ENCODE peak calls at places on chromosomes 4 and X, in five cellular contexts. L is right atrium auricular region, Y is transverse colon, X is K562, R is fibroblast of lung. V is an unnamed sample. For H3K4me1 and H3K9me3, the result is how much of the 10 kb centered on the place peaks cover.

GRCh38 chr4:41331224-41331623 is 74.5 kb downstream of the UCHL1 start:
- DNase-seq in L (no peak), Y (no peak), X (no peak), R (peak), V (no peak)

GRCh38 chr4:55524844-55525571 is 21.7 kb downstream of the CLOCK start:
- DNase-seq in L (no peak), Y (no peak), X (no peak), R (peak), V (no peak)

GRCh38 chr4:127622923-127623754 is 9.6 kb upstream of the INTU start:
- DNase-seq in L (no peak), Y (peak), X (no peak), R (peak), V (peak)

GRCh38 chr4:93684571-93684970 is 144.0 kb upstream of the ATOH1 start:
- DNase-seq in L (no peak), Y (no peak), X (no peak), R (no peak), V (no peak)

GRCh38 chr4:173807347-173807746 is 277.3 kb upstream of the HAND2 start:
- DNase-seq in L (no peak), Y (peak), X (no peak), R (no peak), V (peak)

GRCh38 chr4:80005863-80006262 is 67.2 kb downstream of the ANTXR2 start:
- DNase-seq in L (no peak), Y (no peak), X (peak), R (peak), V (no peak)

GRCh38 chr4:10611673-10612072 is 72.9 kb downstream of the CLNK start:
- DNase-seq in L (no peak), Y (no peak), X (no peak), R (peak), V (no peak)

GRCh38 chr4:146915132-146915531 is 30.5 kb downstream of the TTC29 start:
- DNase-seq in L (no peak), Y (no peak), X (no peak), R (no peak), V (no peak)

GRCh38 chr4:137635108-137635507 is 102.8 kb upstream of the PCDH18 start:
- DNase-seq in L (no peak), Y (no peak), X (no peak), R (no peak), V (no peak)

GRCh38 chr4:85686398-85686797 is 211.4 kb downstream of the ARHGAP24 start:
- DNase-seq in L (no peak), Y (no peak), X (no peak), R (no peak), V (no peak)

GRCh38 chr4:8107146-8107657 is 51.4 kb downstream of the ABLIM2 start:
- DNase-seq in L (no peak), Y (no peak), X (no peak), R (no peak), V (peak)

GRCh38 chrX:80431502-80431832 is 11.2 kb downstream of the TENT5D start:
- DNase-seq in L (no peak), Y (no peak), X (no peak), R (no peak), V (no peak)
- TF ChIP-seq CTCF in L (no peak), Y (no peak), X (no peak), R (no peak), V (no peak)

GRCh38 chr4:15794432-15794831 is 16.3 kb downstream of the CD38 start:
- DNase-seq in L (no peak), Y (no peak), X (no peak), R (no peak), V (no peak)

GRCh38 chr4:15799703-15800102 is 21.6 kb downstream of the CD38 start:
- DNase-seq in L (no peak), Y (no peak), X (no peak), R (no peak), V (no peak)

GRCh38 chr4:15794905-15795304 is 16.8 kb downstream of the CD38 start:
- DNase-seq in L (no peak), Y (no peak), X (no peak), R (peak), V (no peak)

GRCh38 chr4:15793506-15794363 is 15.6 kb downstream of the CD38 start:
- DNase-seq in L (no peak), Y (no peak), X (no peak), R (no peak), V (no peak)

GRCh38 chr4:15797320-15797719 is 19.2 kb downstream of the CD38 start:
- DNase-seq in L (no peak), Y (no peak), X (no peak), R (no peak), V (no peak)
- H3K4me1 ChIP-seq in L (under half), Y (under half), X (under half), R (under half), V (under half)

GRCh38 chrX:39652336-39652735 is 445.4 kb downstream of the BCOR start:
- DNase-seq in L (no peak), Y (no peak), X (peak), R (no peak), V (no peak)
- H3K9me3 ChIP-seq in L (under half), Y (under half), X (under half), R (under half), V (under half)

GRCh38 chrX:153726286-153727107 is 1.8 kb downstream of the ABCD1 start:
- DNase-seq in L (peak), Y (peak), X (peak), R (peak), V (peak)

GRCh38 chrX:153725832-153726285 is 1.2 kb downstream of the ABCD1 start:
- DNase-seq in L (no peak), Y (no peak), X (no peak), R (no peak), V (peak)

GRCh38 chrX:153728951-153729631 is 4.4 kb downstream of the ABCD1 start:
- DNase-seq in L (no peak), Y (no peak), X (no peak), R (no peak), V (no peak)

GRCh38 chrX:153727108-153727931 is 2.7 kb downstream of the ABCD1 start:
- DNase-seq in L (no peak), Y (peak), X (no peak), R (peak), V (peak)

GRCh38 chrX:153728095-153728494 is 3.4 kb downstream of the ABCD1 start:
- DNase-seq in L (no peak), Y (no peak), X (no peak), R (no peak), V (no peak)
- TF ChIP-seq CTCF in L (no peak), Y (no peak), X (peak), R (no peak), V (no peak)

DNA sequence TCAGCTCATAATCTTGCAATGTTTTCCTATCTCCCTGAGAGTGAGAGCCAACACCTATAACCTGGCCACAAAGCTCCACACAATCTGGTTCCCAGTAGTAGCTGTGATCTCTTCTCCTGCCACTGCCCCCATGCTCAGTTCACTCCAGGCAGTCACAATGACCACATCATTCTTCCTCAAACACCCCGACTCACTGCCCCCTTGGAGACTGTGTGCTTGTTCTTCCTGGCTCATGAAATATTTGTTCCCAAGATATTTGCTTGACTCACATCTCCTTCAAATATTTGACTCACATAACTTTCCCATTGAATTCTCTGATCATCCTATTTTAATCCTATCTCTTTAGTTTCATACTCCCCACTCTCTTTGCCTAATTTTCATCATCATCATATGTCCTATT is 173.7 kb downstream of the AREG start:
- DNase-seq in L (no peak), Y (no peak), X (no peak), R (peak), V (no peak)
- H3K4me1 ChIP-seq in L (under half), Y (under half), X (under half), R (under half), V (under half)

GRCh38 chr4:54233128-54233696 is 4.1 kb downstream of the PDGFRA start:
- DNase-seq in L (peak), Y (peak), X (peak), R (peak), V (peak)
- H3K9me3 ChIP-seq in L (under half), Y (under half), X (under half), R (under half), V (under half)

DNA sequence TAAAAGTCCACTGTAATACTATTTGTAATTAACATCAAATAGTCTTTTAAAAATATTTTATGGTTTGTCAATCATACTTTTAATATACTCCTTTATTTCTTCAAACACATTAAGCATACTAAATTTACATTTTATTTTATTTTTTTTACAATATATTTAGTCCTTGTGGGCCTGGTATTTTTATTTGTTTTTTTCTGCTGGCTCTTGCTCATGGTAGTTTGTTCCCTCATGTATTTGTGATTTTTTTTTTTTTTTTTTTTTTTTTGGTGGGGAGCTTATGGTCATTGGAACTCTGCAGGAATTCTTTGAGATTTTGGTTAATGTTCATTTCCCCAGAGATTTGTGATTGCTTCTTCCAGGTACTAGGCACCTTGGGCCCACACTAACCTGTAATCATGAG is 185.5 kb downstream of the PDGFRA start:
- DNase-seq in L (no peak), Y (no peak), X (no peak), R (no peak), V (no peak)
- TF ChIP-seq CTCF in L (no peak), Y (no peak), X (no peak), R (no peak), V (no peak)

V was measured in psoas muscle.